ENCODE peak calls at places on chromosome 15, in seven cellular contexts. One of them, this sample, is unnamed.

GRCh38 chr15:70341566-70341965 is 243.8 kb upstream of the TLE3 start:
- DNase-seq in cardiac fibroblast: no peak
- DNase-seq in stimulated activated CD8-positive, alpha-beta memory T cell treated with anti-CD3 and anti-CD28 coated beads, Interleukin-4, amount 100 ng/mL, for 1 hour: no peak
- DNase-seq in ACHN: no peak
- DNase-seq in tibial artery: no peak
- DNase-seq in Jurkat, Clone E6-1: no peak
- DNase-seq in HS-27A: no peak
- DNase-seq in this sample: no peak

GRCh38 chr15:40847225-40847961 is 3.5 kb downstream of the SPINT1 start:
- DNase-seq in tibial artery: peak
- DNase-seq in ACHN: peak
- DNase-seq in HS-27A: no peak
- DNase-seq in Jurkat, Clone E6-1: peak
- DNase-seq in stimulated activated CD8-positive, alpha-beta memory T cell treated with anti-CD3 and anti-CD28 coated beads, Interleukin-4, amount 100 ng/mL, for 1 hour: no peak
- DNase-seq in cardiac fibroblast: peak
- DNase-seq in this sample: peak

GRCh38 chr15:92383528-92384326 is 10.0 kb upstream of the ST8SIA2 start:
- DNase-seq in HS-27A: no peak
- DNase-seq in ACHN: peak
- DNase-seq in tibial artery: no peak
- DNase-seq in cardiac fibroblast: peak
- DNase-seq in Jurkat, Clone E6-1: peak
- DNase-seq in stimulated activated CD8-positive, alpha-beta memory T cell treated with anti-CD3 and anti-CD28 coated beads, Interleukin-4, amount 100 ng/mL, for 1 hour: no peak
- DNase-seq in this sample: no peak

GRCh38 chr15:40569139-40569953 is at the start of gene RPUSD2:
- DNase-seq in Jurkat, Clone E6-1: peak
- DNase-seq in ACHN: peak
- DNase-seq in HS-27A: peak
- DNase-seq in stimulated activated CD8-positive, alpha-beta memory T cell treated with anti-CD3 and anti-CD28 coated beads, Interleukin-4, amount 100 ng/mL, for 1 hour: peak
- DNase-seq in cardiac fibroblast: peak
- DNase-seq in tibial artery: peak
- DNase-seq in this sample: peak

GRCh38 chr15:101474233-101474632 is 15.3 kb downstream of the PCSK6 start:
- DNase-seq in Jurkat, Clone E6-1: no peak
- DNase-seq in tibial artery: no peak
- DNase-seq in cardiac fibroblast: no peak
- DNase-seq in HS-27A: no peak
- DNase-seq in stimulated activated CD8-positive, alpha-beta memory T cell treated with anti-CD3 and anti-CD28 coated beads, Interleukin-4, amount 100 ng/mL, for 1 hour: no peak
- DNase-seq in ACHN: no peak
- DNase-seq in this sample: no peak

GRCh38 chr15:52790166-52790708 is at the start of gene ONECUT1:
- DNase-seq in stimulated activated CD8-positive, alpha-beta memory T cell treated with anti-CD3 and anti-CD28 coated beads, Interleukin-4, amount 100 ng/mL, for 1 hour: no peak
- DNase-seq in cardiac fibroblast: peak
- DNase-seq in tibial artery: no peak
- DNase-seq in ACHN: peak
- DNase-seq in Jurkat, Clone E6-1: peak
- DNase-seq in HS-27A: no peak
- DNase-seq in this sample: no peak

GRCh38 chr15:26126819-26127387 is 263.8 kb upstream of the ATP10A start:
- DNase-seq in tibial artery: no peak
- DNase-seq in Jurkat, Clone E6-1: no peak
- DNase-seq in stimulated activated CD8-positive, alpha-beta memory T cell treated with anti-CD3 and anti-CD28 coated beads, Interleukin-4, amount 100 ng/mL, for 1 hour: no peak
- DNase-seq in cardiac fibroblast: no peak
- DNase-seq in HS-27A: no peak
- DNase-seq in ACHN: no peak
- DNase-seq in this sample: no peak

GRCh38 chr15:90174140-90174891 is 26.8 kb upstream of the SEMA4B start:
- DNase-seq in ACHN: no peak
- DNase-seq in Jurkat, Clone E6-1: no peak
- DNase-seq in tibial artery: peak
- DNase-seq in stimulated activated CD8-positive, alpha-beta memory T cell treated with anti-CD3 and anti-CD28 coated beads, Interleukin-4, amount 100 ng/mL, for 1 hour: no peak
- DNase-seq in HS-27A: no peak
- DNase-seq in cardiac fibroblast: peak
- DNase-seq in this sample: no peak

GRCh38 chr15:59616390-59616789 is 4.8 kb downstream of the GCNT3 start:
- DNase-seq in Jurkat, Clone E6-1: no peak
- DNase-seq in ACHN: peak
- DNase-seq in tibial artery: no peak
- DNase-seq in HS-27A: no peak
- DNase-seq in stimulated activated CD8-positive, alpha-beta memory T cell treated with anti-CD3 and anti-CD28 coated beads, Interleukin-4, amount 100 ng/mL, for 1 hour: no peak
- DNase-seq in cardiac fibroblast: no peak
- DNase-seq in this sample: no peak

GRCh38 chr15:79724312-79724711 is 172.5 kb downstream of the MTHFS start:
- DNase-seq in HS-27A: peak
- DNase-seq in ACHN: no peak
- DNase-seq in tibial artery: no peak
- DNase-seq in stimulated activated CD8-positive, alpha-beta memory T cell treated with anti-CD3 and anti-CD28 coated beads, Interleukin-4, amount 100 ng/mL, for 1 hour: no peak
- DNase-seq in cardiac fibroblast: peak
- DNase-seq in Jurkat, Clone E6-1: no peak
- DNase-seq in this sample: no peak

GRCh38 chr15:82081904-82082810 is 36.3 kb upstream of the MEX3B start:
- DNase-seq in cardiac fibroblast: peak
- DNase-seq in ACHN: peak
- DNase-seq in HS-27A: peak
- DNase-seq in tibial artery: no peak
- DNase-seq in stimulated activated CD8-positive, alpha-beta memory T cell treated with anti-CD3 and anti-CD28 coated beads, Interleukin-4, amount 100 ng/mL, for 1 hour: no peak
- DNase-seq in Jurkat, Clone E6-1: no peak
- DNase-seq in this sample: no peak

GRCh38 chr15:78415284-78415683 is 22.7 kb upstream of the IREB2 start:
- DNase-seq in tibial artery: no peak
- DNase-seq in stimulated activated CD8-positive, alpha-beta memory T cell treated with anti-CD3 and anti-CD28 coated beads, Interleukin-4, amount 100 ng/mL, for 1 hour: no peak
- DNase-seq in cardiac fibroblast: peak
- DNase-seq in ACHN: peak
- DNase-seq in HS-27A: no peak
- DNase-seq in Jurkat, Clone E6-1: no peak
- DNase-seq in this sample: peak

GRCh38 chr15:64503197-64503596 is 42.8 kb downstream of the ZNF609 start:
- DNase-seq in tibial artery: no peak
- DNase-seq in Jurkat, Clone E6-1: peak
- DNase-seq in ACHN: no peak
- DNase-seq in stimulated activated CD8-positive, alpha-beta memory T cell treated with anti-CD3 and anti-CD28 coated beads, Interleukin-4, amount 100 ng/mL, for 1 hour: no peak
- DNase-seq in cardiac fibroblast: peak
- DNase-seq in HS-27A: no peak
- DNase-seq in this sample: no peak

GRCh38 chr15:75836953-75837321 is 6.3 kb upstream of the UBE2Q2 start:
- DNase-seq in HS-27A: peak
- DNase-seq in cardiac fibroblast: peak
- DNase-seq in ACHN: peak
- DNase-seq in tibial artery: peak
- DNase-seq in Jurkat, Clone E6-1: peak
- DNase-seq in stimulated activated CD8-positive, alpha-beta memory T cell treated with anti-CD3 and anti-CD28 coated beads, Interleukin-4, amount 100 ng/mL, for 1 hour: no peak
- DNase-seq in this sample: no peak

GRCh38 chr15:101390462-101390861 is 95.4 kb upstream of the SNRPA1 start:
- DNase-seq in HS-27A: no peak
- DNase-seq in stimulated activated CD8-positive, alpha-beta memory T cell treated with anti-CD3 and anti-CD28 coated beads, Interleukin-4, amount 100 ng/mL, for 1 hour: no peak
- DNase-seq in Jurkat, Clone E6-1: no peak
- DNase-seq in cardiac fibroblast: no peak
- DNase-seq in tibial artery: no peak
- DNase-seq in ACHN: no peak
- DNase-seq in this sample: no peak

GRCh38 chr15:66995257-66995656 is 70.1 kb upstream of the SMAD3 start:
- DNase-seq in tibial artery: no peak
- DNase-seq in stimulated activated CD8-positive, alpha-beta memory T cell treated with anti-CD3 and anti-CD28 coated beads, Interleukin-4, amount 100 ng/mL, for 1 hour: no peak
- DNase-seq in HS-27A: no peak
- DNase-seq in Jurkat, Clone E6-1: no peak
- DNase-seq in ACHN: no peak
- DNase-seq in cardiac fibroblast: peak
- DNase-seq in this sample: no peak

GRCh38 chr15:95687056-95687455 is 643.4 kb upstream of the NR2F2 start:
- DNase-seq in ACHN: no peak
- DNase-seq in cardiac fibroblast: no peak
- DNase-seq in Jurkat, Clone E6-1: no peak
- DNase-seq in stimulated activated CD8-positive, alpha-beta memory T cell treated with anti-CD3 and anti-CD28 coated beads, Interleukin-4, amount 100 ng/mL, for 1 hour: no peak
- DNase-seq in tibial artery: no peak
- DNase-seq in HS-27A: no peak
- DNase-seq in this sample: no peak

GRCh38 chr15:82571722-82572222 is 31.5 kb upstream of the RPS17 start:
- DNase-seq in ACHN: peak
- DNase-seq in cardiac fibroblast: peak
- DNase-seq in Jurkat, Clone E6-1: no peak
- DNase-seq in stimulated activated CD8-positive, alpha-beta memory T cell treated with anti-CD3 and anti-CD28 coated beads, Interleukin-4, amount 100 ng/mL, for 1 hour: no peak
- DNase-seq in tibial artery: peak
- DNase-seq in HS-27A: peak
- DNase-seq in this sample: peak

GRCh38 chr15:24877174-24877573 is 77.6 kb upstream of the SNRPN start:
- DNase-seq in tibial artery: no peak
- DNase-seq in stimulated activated CD8-positive, alpha-beta memory T cell treated with anti-CD3 and anti-CD28 coated beads, Interleukin-4, amount 100 ng/mL, for 1 hour: no peak
- DNase-seq in Jurkat, Clone E6-1: peak
- DNase-seq in cardiac fibroblast: no peak
- DNase-seq in HS-27A: no peak
- DNase-seq in ACHN: no peak
- DNase-seq in this sample: no peak

GRCh38 chr15:97085806-97086205 is 755.3 kb downstream of the NR2F2 start:
- DNase-seq in HS-27A: no peak
- DNase-seq in ACHN: no peak
- DNase-seq in cardiac fibroblast: no peak
- DNase-seq in tibial artery: no peak
- DNase-seq in Jurkat, Clone E6-1: no peak
- DNase-seq in stimulated activated CD8-positive, alpha-beta memory T cell treated with anti-CD3 and anti-CD28 coated beads, Interleukin-4, amount 100 ng/mL, for 1 hour: no peak
- DNase-seq in this sample: no peak

GRCh38 chr15:29596266-29596665 is 226.0 kb downstream of the TJP1 start:
- DNase-seq in ACHN: no peak
- DNase-seq in tibial artery: no peak
- DNase-seq in stimulated activated CD8-positive, alpha-beta memory T cell treated with anti-CD3 and anti-CD28 coated beads, Interleukin-4, amount 100 ng/mL, for 1 hour: no peak
- DNase-seq in HS-27A: peak
- DNase-seq in cardiac fibroblast: peak
- DNase-seq in Jurkat, Clone E6-1: peak
- DNase-seq in this sample: no peak

GRCh38 chr15:85404922-85405293 is 24.5 kb downstream of the AKAP13 start:
- DNase-seq in Jurkat, Clone E6-1: no peak
- DNase-seq in ACHN: no peak
- DNase-seq in HS-27A: no peak
- DNase-seq in stimulated activated CD8-positive, alpha-beta memory T cell treated with anti-CD3 and anti-CD28 coated beads, Interleukin-4, amount 100 ng/mL, for 1 hour: no peak
- DNase-seq in cardiac fibroblast: peak
- DNase-seq in tibial artery: no peak
- DNase-seq in this sample: no peak

GRCh38 chr15:48795901-48796300 is 15.0 kb downstream of the CEP152 start:
- DNase-seq in stimulated activated CD8-positive, alpha-beta memory T cell treated with anti-CD3 and anti-CD28 coated beads, Interleukin-4, amount 100 ng/mL, for 1 hour: no peak
- DNase-seq in HS-27A: no peak
- DNase-seq in cardiac fibroblast: no peak
- DNase-seq in tibial artery: no peak
- DNase-seq in ACHN: no peak
- DNase-seq in Jurkat, Clone E6-1: no peak
- DNase-seq in this sample: no peak

GRCh38 chr15:73305331-73306211 is 63.2 kb downstream of the HCN4 start:
- DNase-seq in ACHN: peak
- DNase-seq in cardiac fibroblast: peak
- DNase-seq in stimulated activated CD8-positive, alpha-beta memory T cell treated with anti-CD3 and anti-CD28 coated beads, Interleukin-4, amount 100 ng/mL, for 1 hour: no peak
- DNase-seq in HS-27A: peak
- DNase-seq in Jurkat, Clone E6-1: peak
- DNase-seq in tibial artery: no peak
- DNase-seq in this sample: peak

GRCh38 chr15:56528136-56528535 is 63.2 kb upstream of the MNS1 start:
- DNase-seq in cardiac fibroblast: no peak
- DNase-seq in Jurkat, Clone E6-1: no peak
- DNase-seq in ACHN: no peak
- DNase-seq in stimulated activated CD8-positive, alpha-beta memory T cell treated with anti-CD3 and anti-CD28 coated beads, Interleukin-4, amount 100 ng/mL, for 1 hour: no peak
- DNase-seq in HS-27A: no peak
- DNase-seq in tibial artery: no peak
- DNase-seq in this sample: no peak

GRCh38 chr15:51739056-51739455 is 1.6 kb upstream of the LYSMD2 start:
- DNase-seq in HS-27A: no peak
- DNase-seq in stimulated activated CD8-positive, alpha-beta memory T cell treated with anti-CD3 and anti-CD28 coated beads, Interleukin-4, amount 100 ng/mL, for 1 hour: no peak
- DNase-seq in cardiac fibroblast: no peak
- DNase-seq in tibial artery: no peak
- DNase-seq in Jurkat, Clone E6-1: no peak
- DNase-seq in ACHN: no peak
- DNase-seq in this sample: no peak

GRCh38 chr15:50209804-50210203 is 27.8 kb downstream of the SLC27A2 start:
- DNase-seq in Jurkat, Clone E6-1: no peak
- DNase-seq in HS-27A: no peak
- DNase-seq in tibial artery: no peak
- DNase-seq in stimulated activated CD8-positive, alpha-beta memory T cell treated with anti-CD3 and anti-CD28 coated beads, Interleukin-4, amount 100 ng/mL, for 1 hour: no peak
- DNase-seq in cardiac fibroblast: no peak
- DNase-seq in ACHN: no peak
- DNase-seq in this sample: no peak

GRCh38 chr15:91517491-91518200 is 335.9 kb upstream of the SLCO3A1 start:
- DNase-seq in Jurkat, Clone E6-1: no peak
- DNase-seq in cardiac fibroblast: no peak
- DNase-seq in HS-27A: no peak
- DNase-seq in stimulated activated CD8-positive, alpha-beta memory T cell treated with anti-CD3 and anti-CD28 coated beads, Interleukin-4, amount 100 ng/mL, for 1 hour: no peak
- DNase-seq in ACHN: peak
- DNase-seq in tibial artery: no peak
- DNase-seq in this sample: no peak

GRCh38 chr15:92051726-92052125 is 198.2 kb downstream of the SLCO3A1 start:
- DNase-seq in cardiac fibroblast: no peak
- DNase-seq in ACHN: no peak
- DNase-seq in Jurkat, Clone E6-1: no peak
- DNase-seq in tibial artery: no peak
- DNase-seq in stimulated activated CD8-positive, alpha-beta memory T cell treated with anti-CD3 and anti-CD28 coated beads, Interleukin-4, amount 100 ng/mL, for 1 hour: no peak
- DNase-seq in HS-27A: no peak
- DNase-seq in this sample: no peak

GRCh38 chr15:99154271-99154670 is 49.4 kb downstream of the SYNM start:
- DNase-seq in HS-27A: no peak
- DNase-seq in tibial artery: no peak
- DNase-seq in Jurkat, Clone E6-1: no peak
- DNase-seq in ACHN: no peak
- DNase-seq in stimulated activated CD8-positive, alpha-beta memory T cell treated with anti-CD3 and anti-CD28 coated beads, Interleukin-4, amount 100 ng/mL, for 1 hour: no peak
- DNase-seq in cardiac fibroblast: peak
- DNase-seq in this sample: no peak

GRCh38 chr15:40471778-40472130 is 970 bp downstream of the CHST14 start:
- DNase-seq in stimulated activated CD8-positive, alpha-beta memory T cell treated with anti-CD3 and anti-CD28 coated beads, Interleukin-4, amount 100 ng/mL, for 1 hour: no peak
- DNase-seq in Jurkat, Clone E6-1: no peak
- DNase-seq in cardiac fibroblast: no peak
- DNase-seq in tibial artery: no peak
- DNase-seq in ACHN: peak
- DNase-seq in HS-27A: no peak
- DNase-seq in this sample: no peak

GRCh38 chr15:77515613-77516012 is 94.9 kb downstream of the HMG20A start:
- DNase-seq in Jurkat, Clone E6-1: no peak
- DNase-seq in cardiac fibroblast: no peak
- DNase-seq in HS-27A: no peak
- DNase-seq in stimulated activated CD8-positive, alpha-beta memory T cell treated with anti-CD3 and anti-CD28 coated beads, Interleukin-4, amount 100 ng/mL, for 1 hour: no peak
- DNase-seq in tibial artery: no peak
- DNase-seq in ACHN: no peak
- DNase-seq in this sample: no peak

GRCh38 chr15:97684249-97684648 is 276.3 kb upstream of the ARRDC4 start:
- DNase-seq in tibial artery: no peak
- DNase-seq in HS-27A: no peak
- DNase-seq in Jurkat, Clone E6-1: peak
- DNase-seq in stimulated activated CD8-positive, alpha-beta memory T cell treated with anti-CD3 and anti-CD28 coated beads, Interleukin-4, amount 100 ng/mL, for 1 hour: no peak
- DNase-seq in ACHN: no peak
- DNase-seq in cardiac fibroblast: no peak
- DNase-seq in this sample: no peak

GRCh38 chr15:39896837-39897236 is 23.2 kb downstream of the GPR176 start:
- DNase-seq in tibial artery: no peak
- DNase-seq in stimulated activated CD8-positive, alpha-beta memory T cell treated with anti-CD3 and anti-CD28 coated beads, Interleukin-4, amount 100 ng/mL, for 1 hour: no peak
- DNase-seq in cardiac fibroblast: peak
- DNase-seq in Jurkat, Clone E6-1: no peak
- DNase-seq in ACHN: no peak
- DNase-seq in HS-27A: no peak
- DNase-seq in this sample: no peak